ENCODE peak calls at places on chromosome 19, in five cellular contexts. R is GM12878, I is SK-N-SH, V is K562, W is H1. A is an unnamed sample. For H3K4me1, the result is how much of the 10 kb centered on the place peaks cover.

GRCh38 chr19:1166872-1167573 is 7.0 kb downstream of the SBNO2 start:
- DNase-seq in V (no peak), I (no peak), R (no peak), W (no peak), A (no peak)

GRCh38 chr19:19120308-19121156 is 17.7 kb downstream of the TMEM161A start:
- DNase-seq in V (peak), R (no peak), I (peak), W (peak), A (peak)

GRCh38 chr19:57829316-57829715 is 783 bp upstream of the ZNF587B start:
- DNase-seq in R (no peak), I (no peak), V (no peak), W (no peak), A (peak)

GRCh38 chr19:48341515-48342413 is 16.4 kb downstream of the EMP3 start:
- DNase-seq in W (no peak), V (no peak), I (no peak), R (no peak), A (no peak)

GRCh38 chr19:47253467-47253881 is 2.9 kb upstream of the CCDC9 start:
- DNase-seq in V (no peak), R (no peak), W (no peak), I (no peak), A (peak)

GRCh38 chr19:55689366-55690108 is 14.5 kb downstream of the EPN1 start:
- DNase-seq in R (no peak), I (no peak), W (no peak), V (no peak), A (no peak)

GRCh38 chr19:3398114-3398899 is 31.9 kb downstream of the NFIC start:
- DNase-seq in I (no peak), V (no peak), R (no peak), W (no peak), A (peak)

GRCh38 chr19:11578342-11579142 is 1.1 kb upstream of the ACP5 start:
- DNase-seq in I (peak), V (peak), W (peak), R (no peak), A (no peak)

GRCh38 chr19:49333426-49334288 is 1.5 kb upstream of the CD37 start:
- DNase-seq in V (no peak), W (no peak), I (no peak), R (peak), A (peak)

GRCh38 chr19:48506138-48506733 is 5.4 kb downstream of the LMTK3 start:
- DNase-seq in V (peak), I (peak), R (no peak), W (no peak), A (peak)

GRCh38 chr19:16588824-16589577 is 16.8 kb upstream of the SLC35E1 start:
- DNase-seq in W (no peak), I (no peak), V (no peak), R (no peak), A (no peak)

GRCh38 chr19:16588089-16588823 is 16.0 kb upstream of the SLC35E1 start:
- DNase-seq in W (no peak), I (peak), V (peak), R (peak), A (peak)

GRCh38 chr19:16586477-16586871 is 14.3 kb upstream of the SLC35E1 start:
- DNase-seq in R (no peak), I (no peak), V (no peak), W (no peak), A (no peak)

GRCh38 chr19:16585808-16586476 is 13.7 kb upstream of the SLC35E1 start:
- DNase-seq in W (no peak), V (no peak), I (no peak), R (peak), A (peak)

DNA sequence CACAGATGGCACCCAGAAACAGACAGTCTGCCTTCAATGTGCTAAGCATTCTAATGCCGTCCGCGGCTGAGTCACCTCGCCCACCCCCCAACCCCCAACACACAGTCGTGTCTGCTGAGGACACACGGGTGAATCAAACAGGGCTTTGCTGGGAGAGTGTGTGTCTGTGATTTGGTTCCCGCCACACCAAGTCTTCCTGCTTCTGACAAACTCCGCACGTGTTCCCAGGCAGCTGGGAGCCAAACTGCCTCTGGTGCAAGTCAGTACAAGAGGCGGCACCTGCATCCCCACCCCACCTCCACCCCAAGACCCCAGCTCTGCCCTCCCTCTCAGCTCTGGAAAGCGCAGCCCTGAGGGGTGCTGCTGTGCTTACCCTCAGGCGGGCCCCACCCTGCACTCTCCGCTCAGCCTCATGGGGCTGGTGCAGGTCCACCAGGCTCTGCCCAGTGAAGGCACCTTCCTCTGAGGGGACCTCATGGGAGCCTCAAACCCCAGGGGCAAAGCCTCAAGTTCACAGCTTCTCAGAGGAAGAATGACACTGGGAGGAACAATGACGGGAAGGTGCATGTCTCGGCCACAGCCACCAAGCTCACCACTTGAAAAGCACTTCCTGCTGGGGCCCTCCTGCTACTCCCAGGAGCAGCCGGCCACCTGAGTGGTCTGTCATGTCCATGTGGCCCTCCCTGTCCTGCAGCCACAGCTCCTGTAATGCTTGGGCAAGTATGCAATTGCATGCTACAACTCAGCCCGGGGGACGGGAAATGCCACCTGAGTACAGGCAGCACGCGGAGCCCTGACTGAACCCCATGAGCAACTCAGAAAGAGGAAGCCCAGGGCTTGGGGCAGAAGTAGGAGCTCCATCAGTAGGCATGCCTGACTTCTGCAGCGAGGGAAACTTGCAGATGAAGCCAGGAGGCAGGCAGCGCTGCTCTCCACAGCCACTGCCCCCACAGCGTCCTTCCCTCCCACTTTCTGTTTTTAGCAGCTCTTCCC is 15.1 kb upstream of the SLC35E1 start:
- DNase-seq in W (no peak), I (no peak), R (peak), V (no peak), A (peak)
- TF ChIP-seq RFX5 in W (no peak), I (no peak), R (no peak), V (no peak), A (no peak)

GRCh38 chr19:5128932-5129389 is 160.0 kb downstream of the KDM4B start:
- DNase-seq in I (no peak), R (no peak), W (no peak), V (no peak), A (no peak)
- H3K4me1 ChIP-seq in I (under half), R (half or more), W (under half), V (under half), A (under half)

DNA sequence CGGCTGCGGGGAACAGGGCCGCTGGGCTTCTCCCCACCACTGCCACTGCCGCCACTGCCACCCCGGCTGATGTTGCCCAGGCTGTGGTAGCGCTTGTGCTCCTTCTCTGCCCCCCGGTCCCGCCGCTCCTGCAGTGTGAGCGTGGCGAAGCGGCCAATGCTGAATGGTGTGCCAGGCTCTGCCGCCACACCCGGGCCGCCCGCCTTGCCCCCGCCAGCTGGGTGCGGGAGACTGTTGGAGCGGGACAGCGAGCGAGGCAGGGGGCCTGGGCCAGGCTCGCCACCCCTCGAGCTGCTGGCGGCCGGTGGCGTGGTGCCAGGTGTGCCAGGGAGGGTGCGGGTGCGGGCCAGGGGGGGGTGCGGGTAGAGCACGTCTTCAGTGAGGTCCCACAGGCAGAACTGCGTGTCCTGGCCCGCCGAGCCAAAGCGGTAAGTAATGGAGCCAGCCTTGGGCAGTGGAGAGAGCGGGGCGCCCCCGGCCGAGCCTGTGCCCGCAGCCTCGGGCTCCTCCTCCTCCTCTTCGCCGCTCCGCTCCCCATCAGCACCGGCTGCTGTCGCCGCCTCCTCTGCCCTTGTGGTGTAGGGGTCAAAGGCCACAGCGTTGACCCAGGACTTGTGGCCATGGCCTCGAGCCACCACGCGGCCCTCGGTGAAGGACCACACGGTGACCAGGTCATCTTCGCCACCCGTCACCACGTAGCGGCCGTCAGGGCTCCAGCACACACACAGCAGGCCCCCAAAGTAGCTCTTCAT is 3.7 kb upstream of the DMPK start:
- DNase-seq in W (no peak), R (no peak), V (no peak), I (no peak), A (no peak)
- H2AFZ ChIP-seq in W (no peak), R (no peak), V (no peak), I (no peak), A (no peak)

GRCh38 chr19:43668406-43669158 is 1.4 kb downstream of the PLAUR start:
- DNase-seq in I (peak), V (peak), W (peak), R (peak), A (peak)
- TF ChIP-seq RFX5 in I (no peak), V (no peak), W (no peak), R (no peak), A (no peak)

GRCh38 chr19:2173388-2173787 is 9.7 kb downstream of the DOT1L start:
- DNase-seq in I (no peak), R (no peak), V (no peak), W (no peak), A (no peak)

GRCh38 chr19:2170219-2170618 is 6.5 kb downstream of the DOT1L start:
- DNase-seq in R (no peak), V (no peak), W (no peak), I (no peak), A (no peak)

GRCh38 chr19:2170987-2171348 is 7.2 kb downstream of the DOT1L start:
- DNase-seq in I (no peak), V (no peak), R (no peak), W (no peak), A (no peak)

GRCh38 chr19:2173841-2174577 is 10.3 kb downstream of the DOT1L start:
- DNase-seq in I (no peak), V (no peak), W (no peak), R (no peak), A (no peak)

DNA sequence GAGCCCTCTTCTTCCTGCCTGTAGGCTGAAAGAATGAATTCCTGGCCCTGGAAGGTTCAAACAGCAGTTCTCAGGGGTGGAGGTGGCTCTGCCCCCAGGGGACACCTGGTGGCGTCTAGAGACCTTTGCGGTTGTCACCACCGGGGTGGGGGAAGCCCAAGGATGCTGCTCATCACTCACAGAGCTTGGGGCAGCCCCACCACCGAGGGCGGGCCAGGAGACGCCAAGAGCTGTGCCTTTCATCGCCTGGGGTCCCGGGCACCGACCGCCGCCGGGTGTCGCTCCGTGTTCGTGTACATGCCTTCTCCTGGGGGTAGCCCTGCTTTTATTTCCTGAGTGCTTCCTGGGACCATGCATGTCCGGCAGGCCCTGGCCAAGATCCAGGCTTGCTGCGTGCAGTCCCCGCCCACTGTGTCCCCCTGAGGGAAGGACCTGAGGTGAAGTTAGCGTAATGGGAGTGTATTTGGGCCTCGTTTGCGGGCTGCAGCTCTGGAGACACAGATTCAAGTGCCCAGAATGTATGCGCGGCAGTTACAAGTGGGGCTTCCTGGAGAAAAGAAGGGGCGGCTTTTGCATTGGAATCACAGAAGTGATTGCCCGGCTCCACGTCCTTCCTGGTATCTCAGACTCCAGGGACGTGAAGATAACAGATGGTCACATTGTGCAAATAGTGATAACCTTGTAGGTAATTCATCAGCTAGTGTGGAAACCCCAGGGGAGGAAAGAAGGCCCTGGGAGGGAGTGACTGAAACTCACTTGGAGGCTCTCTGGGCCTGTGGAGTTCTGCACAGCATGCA is 7.8 kb downstream of the DOT1L start:
- DNase-seq in W (peak), I (peak), V (peak), R (peak), A (peak)
- H3K4me1 ChIP-seq in W (under half), I (under half), V (half or more), R (under half), A (under half)

A was measured in IMR-90.